ENCODE peak calls at places on chromosome 11, in five cellular contexts. One of them, this sample, is unnamed.
A peak's percentile ranks its signal among the peaks of the same experiment; 100 is the strongest.

GRCh38 chr11:16587670-16588069 is 150.8 kb upstream of the C11orf58 start:
- DNase-seq in CD8-positive, alpha-beta memory T cell: no peak
- DNase-seq in OCI-LY7: no peak
- DNase-seq in prostate gland: no peak
- DNase-seq in stomach: peak; percentile 25
- DNase-seq in this sample: no peak

GRCh38 chr11:46281374-46281831 is 3.9 kb downstream of the CREB3L1 start:
- DNase-seq in stomach: peak; percentile 63
- DNase-seq in CD8-positive, alpha-beta memory T cell: no peak
- DNase-seq in prostate gland: peak; percentile 23
- DNase-seq in OCI-LY7: no peak
- DNase-seq in this sample: no peak

GRCh38 chr11:7536102-7536501 is 22.3 kb downstream of the PPFIBP2 start:
- DNase-seq in stomach: no peak
- DNase-seq in OCI-LY7: no peak
- DNase-seq in prostate gland: no peak
- DNase-seq in CD8-positive, alpha-beta memory T cell: no peak
- DNase-seq in this sample: no peak

GRCh38 chr11:46678741-46679130 is 21.7 kb downstream of the ARHGAP1 start:
- DNase-seq in stomach: no peak
- DNase-seq in CD8-positive, alpha-beta memory T cell: no peak
- DNase-seq in prostate gland: no peak
- DNase-seq in OCI-LY7: no peak
- DNase-seq in this sample: no peak

GRCh38 chr11:101034076-101034475 is 95.5 kb downstream of the PGR start:
- DNase-seq in prostate gland: peak; percentile 67
- DNase-seq in OCI-LY7: no peak
- DNase-seq in CD8-positive, alpha-beta memory T cell: no peak
- DNase-seq in stomach: peak; percentile 38
- DNase-seq in this sample: no peak

GRCh38 chr11:1039481-1040427 is 3.2 kb upstream of the MUC6 start:
- DNase-seq in OCI-LY7: no peak
- DNase-seq in prostate gland: no peak
- DNase-seq in stomach: peak; percentile 75
- DNase-seq in CD8-positive, alpha-beta memory T cell: no peak
- DNase-seq in this sample: no peak

GRCh38 chr11:77062924-77063323 is 3.8 kb upstream of the CAPN5 start:
- DNase-seq in OCI-LY7: no peak
- DNase-seq in CD8-positive, alpha-beta memory T cell: no peak
- DNase-seq in stomach: no peak
- DNase-seq in prostate gland: no peak
- DNase-seq in this sample: no peak

GRCh38 chr11:79331251-79331901 is 109.5 kb downstream of the TENM4 start:
- DNase-seq in OCI-LY7: no peak
- DNase-seq in prostate gland: no peak
- DNase-seq in CD8-positive, alpha-beta memory T cell: no peak
- DNase-seq in stomach: no peak
- DNase-seq in this sample: no peak

GRCh38 chr11:32005786-32006406 is 85.0 kb upstream of the RCN1 start:
- DNase-seq in OCI-LY7: no peak
- DNase-seq in stomach: no peak
- DNase-seq in CD8-positive, alpha-beta memory T cell: no peak
- DNase-seq in prostate gland: no peak
- DNase-seq in this sample: no peak

GRCh38 chr11:74971424-74971823 is 17.3 kb upstream of the NEU3 start:
- DNase-seq in stomach: no peak
- DNase-seq in OCI-LY7: no peak
- DNase-seq in prostate gland: no peak
- DNase-seq in CD8-positive, alpha-beta memory T cell: no peak
- DNase-seq in this sample: no peak

GRCh38 chr11:66277475-66278391 is at the start of gene CNIH2:
- DNase-seq in prostate gland: no peak
- DNase-seq in OCI-LY7: peak; percentile 37
- DNase-seq in CD8-positive, alpha-beta memory T cell: peak; percentile 49
- DNase-seq in stomach: peak; percentile 39
- DNase-seq in this sample: peak; percentile 70

GRCh38 chr11:78061088-78061920 is 2.4 kb upstream of the THRSP start:
- DNase-seq in OCI-LY7: no peak
- DNase-seq in stomach: peak; percentile 64
- DNase-seq in prostate gland: no peak
- DNase-seq in CD8-positive, alpha-beta memory T cell: no peak
- DNase-seq in this sample: no peak

GRCh38 chr11:64867748-64868462 is 10.5 kb downstream of the EHD1 start:
- DNase-seq in OCI-LY7: no peak
- DNase-seq in prostate gland: no peak
- DNase-seq in CD8-positive, alpha-beta memory T cell: no peak
- DNase-seq in stomach: no peak
- DNase-seq in this sample: no peak

GRCh38 chr11:19953909-19954308 is 206.4 kb downstream of the DBX1 start:
- DNase-seq in CD8-positive, alpha-beta memory T cell: no peak
- DNase-seq in prostate gland: no peak
- DNase-seq in stomach: no peak
- DNase-seq in OCI-LY7: no peak
- DNase-seq in this sample: no peak

GRCh38 chr11:64409707-64410395 is 50.9 kb downstream of the RPS6KA4 start:
- DNase-seq in CD8-positive, alpha-beta memory T cell: no peak
- DNase-seq in stomach: no peak
- DNase-seq in prostate gland: no peak
- DNase-seq in OCI-LY7: no peak
- DNase-seq in this sample: no peak

GRCh38 chr11:74388678-74389327 is 9.4 kb downstream of the PGM2L1 start:
- DNase-seq in prostate gland: peak; percentile 83
- DNase-seq in stomach: peak; percentile 69
- DNase-seq in CD8-positive, alpha-beta memory T cell: peak; percentile 22
- DNase-seq in OCI-LY7: peak; percentile 63
- DNase-seq in this sample: no peak

GRCh38 chr11:102705626-102706025 is at the start of gene MMP27:
- DNase-seq in CD8-positive, alpha-beta memory T cell: no peak
- DNase-seq in OCI-LY7: no peak
- DNase-seq in stomach: no peak
- DNase-seq in prostate gland: no peak
- DNase-seq in this sample: no peak

GRCh38 chr11:36258730-36259360 is 30.4 kb downstream of the COMMD9 start:
- DNase-seq in stomach: peak; percentile 48
- DNase-seq in OCI-LY7: peak; percentile 12
- DNase-seq in CD8-positive, alpha-beta memory T cell: no peak
- DNase-seq in prostate gland: peak; percentile 25
- DNase-seq in this sample: peak; percentile 59

GRCh38 chr11:118643142-118643994 is 36.0 kb downstream of the PHLDB1 start:
- DNase-seq in stomach: no peak
- DNase-seq in OCI-LY7: no peak
- DNase-seq in prostate gland: no peak
- DNase-seq in CD8-positive, alpha-beta memory T cell: no peak
- DNase-seq in this sample: no peak

GRCh38 chr11:65112551-65113360 is 1.1 kb downstream of the TM7SF2 start:
- DNase-seq in stomach: peak; percentile 75
- DNase-seq in CD8-positive, alpha-beta memory T cell: peak; percentile 70
- DNase-seq in OCI-LY7: peak; percentile 80
- DNase-seq in prostate gland: no peak
- DNase-seq in this sample: peak; percentile 44

GRCh38 chr11:35507688-35508087 is 17.7 kb downstream of the PAMR1 start:
- DNase-seq in CD8-positive, alpha-beta memory T cell: no peak
- DNase-seq in OCI-LY7: no peak
- DNase-seq in prostate gland: no peak
- DNase-seq in stomach: no peak
- DNase-seq in this sample: no peak

GRCh38 chr11:46593550-46594382 is at the start of gene AMBRA1:
- DNase-seq in CD8-positive, alpha-beta memory T cell: peak; percentile 53
- DNase-seq in prostate gland: peak; percentile 89
- DNase-seq in stomach: peak; percentile 85
- DNase-seq in OCI-LY7: peak; percentile 94
- DNase-seq in this sample: peak; percentile 92

GRCh38 chr11:103618532-103618931 is 417.9 kb upstream of the DDI1 start:
- DNase-seq in stomach: no peak
- DNase-seq in CD8-positive, alpha-beta memory T cell: no peak
- DNase-seq in prostate gland: no peak
- DNase-seq in OCI-LY7: no peak
- DNase-seq in this sample: no peak

GRCh38 chr11:124760806-124761205 is 1.3 kb downstream of the ESAM start:
- DNase-seq in OCI-LY7: no peak
- DNase-seq in prostate gland: no peak
- DNase-seq in CD8-positive, alpha-beta memory T cell: no peak
- DNase-seq in stomach: no peak
- DNase-seq in this sample: no peak

GRCh38 chr11:124760205-124760652 is 1.9 kb downstream of the ESAM start:
- DNase-seq in stomach: no peak
- DNase-seq in CD8-positive, alpha-beta memory T cell: no peak
- DNase-seq in prostate gland: no peak
- DNase-seq in OCI-LY7: no peak
- DNase-seq in this sample: no peak

GRCh38 chr11:124761301-124762021 is 629 bp downstream of the ESAM start:
- DNase-seq in CD8-positive, alpha-beta memory T cell: no peak
- DNase-seq in prostate gland: no peak
- DNase-seq in stomach: no peak
- DNase-seq in OCI-LY7: no peak
- DNase-seq in this sample: no peak

GRCh38 chr11:124758355-124759267 is 3.5 kb downstream of the ESAM start:
- DNase-seq in prostate gland: peak; percentile 68
- DNase-seq in stomach: peak; percentile 88
- DNase-seq in CD8-positive, alpha-beta memory T cell: peak; percentile 47
- DNase-seq in OCI-LY7: peak; percentile 79
- DNase-seq in this sample: peak; percentile 90

GRCh38 chr11:124759268-124760204 is 2.6 kb downstream of the ESAM start:
- DNase-seq in stomach: no peak
- DNase-seq in CD8-positive, alpha-beta memory T cell: no peak
- DNase-seq in prostate gland: no peak
- DNase-seq in OCI-LY7: no peak
- DNase-seq in this sample: no peak
- H3K4me3 ChIP-seq in stomach: peak overlapping the region; percentile 59
- H3K4me3 ChIP-seq in CD8-positive, alpha-beta memory T cell: no peak overlapping the region
- H3K4me3 ChIP-seq in prostate gland: peak overlapping the region; percentile 5
- H3K4me3 ChIP-seq in OCI-LY7: no peak overlapping the region
- H3K4me3 ChIP-seq in this sample: no peak overlapping the region

DNA sequence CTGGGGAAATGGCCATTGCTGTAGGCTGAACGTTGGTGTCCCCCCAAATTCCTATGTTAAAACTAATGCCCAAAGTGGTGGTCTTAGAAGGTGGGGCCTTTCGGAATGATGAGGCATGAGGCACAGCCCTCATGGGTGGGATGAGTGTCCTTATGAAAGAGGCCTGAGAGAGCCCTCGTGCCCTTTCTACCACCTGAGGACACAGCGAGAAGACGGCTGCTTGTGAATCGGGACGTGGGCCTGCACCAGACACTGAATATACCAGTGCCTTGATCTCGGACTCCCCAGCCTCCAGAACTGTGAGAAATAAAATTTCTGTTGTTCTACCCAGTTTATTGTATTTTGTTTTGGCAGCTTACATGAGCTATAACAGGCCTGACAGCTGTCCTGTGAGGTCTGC is 162.9 kb upstream of the B3GAT1 start:
- DNase-seq in CD8-positive, alpha-beta memory T cell: no peak
- DNase-seq in OCI-LY7: no peak
- DNase-seq in prostate gland: no peak
- DNase-seq in stomach: no peak
- DNase-seq in this sample: no peak
- H3K9me3 ChIP-seq in CD8-positive, alpha-beta memory T cell: no peaks in the 10 kb centered on the region
- H3K9me3 ChIP-seq in OCI-LY7: no peaks in the 10 kb centered on the region
- H3K9me3 ChIP-seq in prostate gland: no peaks in the 10 kb centered on the region
- H3K9me3 ChIP-seq in stomach: no peaks in the 10 kb centered on the region
- H3K9me3 ChIP-seq in this sample: no peaks in the 10 kb centered on the region

GRCh38 chr11:108221401-108221800 is 1.0 kb downstream of the NPAT start:
- DNase-seq in prostate gland: no peak
- DNase-seq in stomach: no peak
- DNase-seq in OCI-LY7: peak; percentile 16
- DNase-seq in CD8-positive, alpha-beta memory T cell: no peak
- DNase-seq in this sample: no peak
- H3K4me1 ChIP-seq in prostate gland: no peaks in the 10 kb centered on the region
- H3K4me1 ChIP-seq in stomach: peaks cover 33% of the 10 kb centered on the region
- H3K4me1 ChIP-seq in OCI-LY7: peaks cover 35% of the 10 kb centered on the region
- H3K4me1 ChIP-seq in CD8-positive, alpha-beta memory T cell: peaks cover 44% of the 10 kb centered on the region
- H3K4me1 ChIP-seq in this sample: peaks cover 25% of the 10 kb centered on the region

DNA sequence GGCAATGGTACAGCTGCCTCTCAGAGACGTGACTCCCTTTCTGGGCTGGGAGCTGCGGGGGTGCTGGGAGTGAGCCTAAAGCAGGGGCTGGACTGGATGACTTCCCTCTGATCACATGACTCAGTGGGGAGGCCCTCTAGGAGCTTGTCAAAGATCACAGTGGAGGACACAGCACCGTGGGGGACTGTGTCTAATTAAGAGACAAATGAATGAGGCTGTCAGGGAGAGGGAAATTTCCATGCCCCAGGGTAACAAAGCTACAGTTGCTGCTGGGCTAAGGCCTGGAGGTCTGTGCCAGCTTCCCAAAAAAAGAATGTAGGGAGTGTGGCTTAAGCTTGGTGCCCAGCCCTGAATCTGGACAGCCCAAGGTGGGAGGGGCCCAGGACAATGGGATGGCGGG is 262.8 kb upstream of the PLET1 start:
- DNase-seq in prostate gland: no peak
- DNase-seq in stomach: no peak
- DNase-seq in CD8-positive, alpha-beta memory T cell: no peak
- DNase-seq in OCI-LY7: no peak
- DNase-seq in this sample: no peak
- H3K4me3 ChIP-seq in prostate gland: no peak overlapping the region
- H3K4me3 ChIP-seq in stomach: no peak overlapping the region
- H3K4me3 ChIP-seq in CD8-positive, alpha-beta memory T cell: no peak overlapping the region
- H3K4me3 ChIP-seq in OCI-LY7: no peak overlapping the region
- H3K4me3 ChIP-seq in this sample: no peak overlapping the region

DNA sequence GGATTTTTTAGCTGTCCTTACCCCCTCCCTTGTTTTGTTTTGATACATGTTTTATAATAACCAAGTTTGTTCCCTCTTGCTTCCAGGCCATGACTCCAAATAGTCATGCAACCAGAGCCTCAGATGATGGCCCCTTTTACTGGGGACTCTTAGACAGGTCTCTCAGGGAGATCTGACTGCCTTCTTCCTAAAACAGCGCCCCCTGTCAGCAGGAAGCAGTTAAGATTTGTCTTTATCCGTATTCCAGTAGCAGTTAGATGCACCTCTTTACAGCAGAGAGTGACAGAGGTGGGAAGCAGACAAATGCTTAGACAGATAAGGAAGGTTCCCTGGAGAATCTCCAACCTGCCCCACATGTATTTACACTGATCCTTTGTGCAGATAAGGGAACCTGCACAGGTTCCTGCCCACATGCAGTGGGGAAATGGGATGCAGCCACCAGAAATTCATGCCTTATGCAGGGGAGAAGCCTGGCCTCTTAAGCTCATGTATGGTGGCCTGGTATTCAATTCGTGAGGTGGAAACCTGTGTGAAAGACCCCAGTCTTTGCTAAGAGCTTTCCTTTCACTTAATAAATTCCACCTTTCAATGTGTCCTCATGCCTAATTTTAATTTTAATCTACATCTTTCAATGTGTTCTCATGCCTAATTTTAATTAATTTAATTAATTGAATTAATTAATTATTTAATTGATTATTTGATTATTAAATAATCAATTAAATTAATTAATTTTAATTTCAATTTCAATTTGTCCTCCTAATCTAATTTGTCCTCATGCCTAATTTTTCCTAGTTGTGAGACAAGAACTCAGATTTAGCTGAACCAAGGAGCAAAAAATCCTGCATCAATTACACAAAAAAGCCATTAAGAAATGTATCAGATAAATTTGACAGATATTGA is 11.5 kb upstream of the GLYAT start:
- DNase-seq in OCI-LY7: peak; percentile 4
- DNase-seq in CD8-positive, alpha-beta memory T cell: no peak
- DNase-seq in prostate gland: no peak
- DNase-seq in stomach: no peak
- DNase-seq in this sample: no peak
- H3K9me3 ChIP-seq in OCI-LY7: no peaks in the 10 kb centered on the region
- H3K9me3 ChIP-seq in CD8-positive, alpha-beta memory T cell: no peaks in the 10 kb centered on the region
- H3K9me3 ChIP-seq in prostate gland: no peaks in the 10 kb centered on the region
- H3K9me3 ChIP-seq in stomach: peaks cover 32% of the 10 kb centered on the region
- H3K9me3 ChIP-seq in this sample: no peaks in the 10 kb centered on the region